ENCODE peak calls at places on chromosomes 11 and 22, in six cellular contexts. P is H1, Q is hepatocyte, Z is GM23248, F is PC-3, Y is endothelial cell of umbilical vein. G is an unnamed sample. For H3K9me3 and H3K27me3, the result is how much of the 10 kb centered on the place peaks cover.

GRCh38 chr22:42297778-42298177 is 27.3 kb upstream of the TCF20 start:
- DNase-seq in P (no peak), Q (no peak), Z (no peak), F (no peak), Y (no peak), G (no peak)

GRCh38 chr11:73576226-73576625 is 21.7 kb downstream of the FAM168A start:
- DNase-seq in P (no peak), Q (no peak), Z (no peak), F (no peak), Y (no peak), G (no peak)

GRCh38 chr11:112797072-112797471 is 164.1 kb upstream of the NCAM1 start:
- DNase-seq in P (no peak), Q (peak), Z (no peak), F (no peak), Y (no peak), G (no peak)

GRCh38 chr11:10529279-10529678 is 11.7 kb downstream of the RNF141 start:
- DNase-seq in P (no peak), Q (no peak), Z (peak), F (no peak), Y (peak), G (peak)

GRCh38 chr11:130999992-131000770 is 83.9 kb upstream of the SNX19 start:
- DNase-seq in P (no peak), Q (peak), Z (peak), F (peak), Y (peak), G (peak)

GRCh38 chr11:8777907-8778767 is 95.5 kb downstream of the RPL27A start:
- DNase-seq in P (no peak), Q (peak), Z (peak), F (no peak), Y (no peak), G (peak)

GRCh38 chr11:119371778-119372182 is 9.7 kb downstream of the USP2 start:
- DNase-seq in P (no peak), Q (peak), Z (no peak), F (peak), Y (peak), G (no peak)

GRCh38 chr22:49929553-49929979 is 11.1 kb downstream of the CRELD2 start:
- DNase-seq in P (peak), Q (peak), Z (peak), F (peak), Y (no peak), G (no peak)

GRCh38 chr22:41237707-41238569 is 2.8 kb downstream of the CHADL start:
- DNase-seq in P (peak), Q (peak), Z (peak), F (peak), Y (peak), G (peak)

GRCh38 chr11:79616392-79616831 is 175.6 kb upstream of the TENM4 start:
- DNase-seq in P (no peak), Q (peak), Z (no peak), F (peak), Y (no peak), G (no peak)

GRCh38 chr11:31702966-31703365 is 108.2 kb downstream of the PAX6 start:
- DNase-seq in P (no peak), Q (no peak), Z (peak), F (peak), Y (no peak), G (peak)

GRCh38 chr11:79274636-79275315 is 166.1 kb downstream of the TENM4 start:
- DNase-seq in P (no peak), Q (no peak), Z (peak), F (no peak), Y (no peak), G (peak)

GRCh38 chr11:35082322-35083180 is 56.4 kb upstream of the CD44 start:
- DNase-seq in P (peak), Q (peak), Z (peak), F (peak), Y (no peak), G (peak)

GRCh38 chr22:22103078-22103593 is 120.5 kb upstream of the TOP3B start:
- DNase-seq in P (peak), Q (no peak), Z (peak), F (peak), Y (no peak), G (no peak)

GRCh38 chr11:1390603-1391164 is 950 bp downstream of the BRSK2 start:
- DNase-seq in P (peak), Q (peak), Z (peak), F (no peak), Y (no peak), G (peak)

GRCh38 chr11:116072776-116073175 is 568.6 kb upstream of the CADM1 start:
- DNase-seq in P (peak), Q (peak), Z (no peak), F (no peak), Y (no peak), G (no peak)

GRCh38 chr11:68828957-68829356 is 12.8 kb downstream of the CPT1A start:
- DNase-seq in P (no peak), Q (no peak), Z (no peak), F (no peak), Y (no peak), G (no peak)

GRCh38 chr11:33256031-33256807 is 962 bp upstream of the HIPK3 start:
- DNase-seq in P (no peak), Q (no peak), Z (peak), F (no peak), Y (no peak), G (no peak)

GRCh38 chr22:27998511-27999410 is 79.7 kb upstream of the PITPNB start:
- DNase-seq in P (no peak), Q (no peak), Z (no peak), F (no peak), Y (no peak), G (no peak)

GRCh38 chr11:44457862-44458261 is 107.6 kb upstream of the CD82 start:
- DNase-seq in P (no peak), Q (no peak), Z (no peak), F (no peak), Y (no peak), G (no peak)

GRCh38 chr11:59555601-59556114 is 44.3 kb downstream of the OR4D9 start:
- DNase-seq in P (no peak), Q (no peak), Z (no peak), F (no peak), Y (no peak), G (peak)

GRCh38 chr11:1064167-1064566 is 10.5 kb upstream of the MUC2 start:
- DNase-seq in P (no peak), Q (no peak), Z (no peak), F (no peak), Y (no peak), G (no peak)

GRCh38 chr22:21014202-21015050 is 539 bp upstream of the P2RX6 start:
- DNase-seq in P (peak), Q (peak), Z (peak), F (no peak), Y (peak), G (peak)

GRCh38 chr11:87101956-87102355 is 64.2 kb downstream of the TMEM135 start:
- DNase-seq in P (no peak), Q (no peak), Z (no peak), F (no peak), Y (no peak), G (no peak)

GRCh38 chr11:94550513-94550912 is 6.8 kb downstream of the FUT4 start:
- DNase-seq in P (no peak), Q (no peak), Z (no peak), F (no peak), Y (no peak), G (no peak)

GRCh38 chr11:19689281-19689975 is 23.2 kb upstream of the NAV2 start:
- DNase-seq in P (no peak), Q (no peak), Z (no peak), F (no peak), Y (no peak), G (no peak)

GRCh38 chr11:112344040-112344413 is 83.4 kb upstream of the PLET1 start:
- DNase-seq in P (no peak), Q (no peak), Z (no peak), F (no peak), Y (no peak), G (no peak)

GRCh38 chr11:120123946-120124345 is 14.0 kb downstream of the TRIM29 start:
- DNase-seq in P (no peak), Q (no peak), Z (no peak), F (peak), Y (no peak), G (no peak)

GRCh38 chr11:72333657-72334056 is 89.7 kb upstream of the PHOX2A start:
- DNase-seq in P (peak), Q (peak), Z (no peak), F (no peak), Y (no peak), G (peak)

GRCh38 chr11:12260731-12261521 is 116.4 kb upstream of the PARVA start:
- DNase-seq in P (no peak), Q (no peak), Z (no peak), F (no peak), Y (no peak), G (no peak)
- H3K9me3 ChIP-seq in P (under half), Q (under half), Z (under half), F (under half), Y (under half), G (under half)

GRCh38 chr22:26587991-26588613 is 1.8 kb downstream of the TPST2 start:
- DNase-seq in P (no peak), Q (no peak), Z (peak), F (no peak), Y (no peak), G (peak)
- TF ChIP-seq EZH2 in P (no peak), Q (no peak), Z (no peak), F (no peak), Y (no peak), G (no peak)

DNA sequence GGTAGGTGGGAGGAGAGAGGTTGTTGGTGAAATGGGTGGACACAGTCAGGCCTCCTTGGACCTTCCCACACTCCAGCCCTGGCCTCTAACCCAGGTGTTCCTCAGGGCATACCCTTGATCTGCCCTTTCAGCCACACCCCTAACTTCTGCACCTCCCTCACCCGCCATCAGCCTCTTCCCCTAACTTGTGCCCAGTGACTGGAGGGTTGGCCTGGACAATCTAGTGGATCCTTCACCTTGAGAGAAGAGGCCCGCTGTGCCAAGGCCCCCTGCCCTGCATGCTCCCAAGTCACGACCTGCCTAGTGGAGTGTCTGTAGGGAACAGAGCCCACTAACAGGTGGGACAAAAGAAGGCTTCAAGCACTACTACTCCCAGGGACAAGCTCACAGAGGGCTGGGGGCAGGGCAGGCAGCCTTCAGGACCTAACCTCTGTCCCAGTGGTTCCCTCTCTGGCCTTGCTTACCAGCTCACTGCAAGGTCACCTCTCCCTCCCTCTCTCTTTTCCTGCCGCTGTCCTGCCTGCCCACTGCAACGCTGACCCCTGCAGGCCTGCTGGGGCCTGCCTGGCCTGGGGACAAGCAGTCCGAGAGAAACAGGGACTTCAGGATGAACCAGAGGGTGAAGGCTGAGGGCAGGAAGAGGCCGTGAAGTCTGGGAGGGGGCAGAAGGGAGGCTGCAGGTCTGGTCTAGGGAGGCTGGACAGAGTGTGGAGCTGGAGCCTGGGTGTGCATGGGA is 3.3 kb downstream of the SYT7 start:
- DNase-seq in P (peak), Q (peak), Z (peak), F (peak), Y (no peak), G (no peak)
- H3K27me3 ChIP-seq in P (under half), Q (under half), Z (under half), F (under half), Y (under half), G (under half)

GRCh38 chr11:48123934-48124755 is 92.5 kb upstream of the OR4B1 start:
- DNase-seq in P (no peak), Q (no peak), Z (no peak), F (no peak), Y (no peak), G (no peak)
- H3K9me3 ChIP-seq in P (under half), Q (under half), Z (under half), F (under half), Y (under half), G (under half)

G was measured in fibroblast of lung.